ENCODE peak calls at places on chromosomes 16 and 17, in four cellular contexts. One of them, this sample, is unnamed.

GRCh38 chr16:58499615-58500328 is at the start of gene NDRG4:
- DNase-seq in CD4-positive, alpha-beta T cell: peak; percentile 16
- DNase-seq in fibroblast of pulmonary artery: peak; percentile 91
- DNase-seq in OCI-LY7: peak; percentile 87
- DNase-seq in this sample: peak; percentile 43

GRCh38 chr16:3013491-3013951 is 798 bp downstream of the CLDN9 start:
- DNase-seq in CD4-positive, alpha-beta T cell: no peak
- DNase-seq in fibroblast of pulmonary artery: no peak
- DNase-seq in OCI-LY7: no peak
- DNase-seq in this sample: no peak

GRCh38 chr17:7997186-7997585 is 5.2 kb upstream of the GUCY2D start:
- DNase-seq in CD4-positive, alpha-beta T cell: peak; percentile 22
- DNase-seq in fibroblast of pulmonary artery: peak; percentile 51
- DNase-seq in OCI-LY7: peak; percentile 81
- DNase-seq in this sample: no peak

GRCh38 chr17:2874211-2874686 is 78.0 kb downstream of the RAP1GAP2 start:
- DNase-seq in CD4-positive, alpha-beta T cell: no peak
- DNase-seq in fibroblast of pulmonary artery: no peak
- DNase-seq in OCI-LY7: no peak
- DNase-seq in this sample: no peak

GRCh38 chr17:60406887-60407286 is 15.0 kb upstream of the USP32 start:
- DNase-seq in CD4-positive, alpha-beta T cell: no peak
- DNase-seq in fibroblast of pulmonary artery: no peak
- DNase-seq in OCI-LY7: no peak
- DNase-seq in this sample: no peak

GRCh38 chr17:43024407-43025289 is at the start of gene RND2:
- DNase-seq in CD4-positive, alpha-beta T cell: peak; percentile 70
- DNase-seq in fibroblast of pulmonary artery: peak; percentile 96
- DNase-seq in OCI-LY7: peak; percentile 93
- DNase-seq in this sample: peak; percentile 55

GRCh38 chr17:58331815-58332719 is 3.5 kb upstream of the TSPOAP1 start:
- DNase-seq in CD4-positive, alpha-beta T cell: peak; percentile 92
- DNase-seq in fibroblast of pulmonary artery: no peak
- DNase-seq in OCI-LY7: peak; percentile 98
- DNase-seq in this sample: peak; percentile 85

GRCh38 chr17:35289222-35289621 is 46.4 kb downstream of the SLFN5 start:
- DNase-seq in CD4-positive, alpha-beta T cell: no peak
- DNase-seq in fibroblast of pulmonary artery: no peak
- DNase-seq in OCI-LY7: no peak
- DNase-seq in this sample: no peak

GRCh38 chr16:83051451-83051850 is 424.7 kb downstream of the CDH13 start:
- DNase-seq in CD4-positive, alpha-beta T cell: no peak
- DNase-seq in fibroblast of pulmonary artery: no peak
- DNase-seq in OCI-LY7: no peak
- DNase-seq in this sample: no peak

GRCh38 chr17:46977348-46977747 is 1.7 kb downstream of the RPRML start:
- DNase-seq in CD4-positive, alpha-beta T cell: no peak
- DNase-seq in fibroblast of pulmonary artery: peak; percentile 39
- DNase-seq in OCI-LY7: peak; percentile 72
- DNase-seq in this sample: no peak

GRCh38 chr16:10126686-10127085 is 55.5 kb downstream of the GRIN2A start:
- DNase-seq in CD4-positive, alpha-beta T cell: no peak
- DNase-seq in fibroblast of pulmonary artery: peak; percentile 3
- DNase-seq in OCI-LY7: no peak
- DNase-seq in this sample: no peak

GRCh38 chr16:78684040-78684611 is 584.7 kb downstream of the WWOX start:
- DNase-seq in CD4-positive, alpha-beta T cell: no peak
- DNase-seq in fibroblast of pulmonary artery: peak; percentile 86
- DNase-seq in OCI-LY7: no peak
- DNase-seq in this sample: no peak

GRCh38 chr17:57569860-57570259 is 175.2 kb downstream of the CCDC182 start:
- DNase-seq in CD4-positive, alpha-beta T cell: no peak
- DNase-seq in fibroblast of pulmonary artery: no peak
- DNase-seq in OCI-LY7: no peak
- DNase-seq in this sample: no peak

GRCh38 chr16:12027091-12027490 is 50.6 kb downstream of the SNX29 start:
- DNase-seq in CD4-positive, alpha-beta T cell: no peak
- DNase-seq in fibroblast of pulmonary artery: no peak
- DNase-seq in OCI-LY7: peak; percentile 18
- DNase-seq in this sample: no peak

GRCh38 chr16:67661864-67662652 is 1.3 kb downstream of the PARD6A start:
- DNase-seq in CD4-positive, alpha-beta T cell: no peak
- DNase-seq in fibroblast of pulmonary artery: no peak
- DNase-seq in OCI-LY7: no peak
- DNase-seq in this sample: no peak

GRCh38 chr17:78997231-78997741 is 12.3 kb downstream of the CANT1 start:
- DNase-seq in CD4-positive, alpha-beta T cell: no peak
- DNase-seq in fibroblast of pulmonary artery: no peak
- DNase-seq in OCI-LY7: no peak
- DNase-seq in this sample: no peak

GRCh38 chr16:1036121-1036520 is 36.4 kb upstream of the SSTR5 start:
- DNase-seq in CD4-positive, alpha-beta T cell: no peak
- DNase-seq in fibroblast of pulmonary artery: no peak
- DNase-seq in OCI-LY7: no peak
- DNase-seq in this sample: no peak

GRCh38 chr17:37732313-37732712 is 12.5 kb downstream of the HNF1B start:
- DNase-seq in CD4-positive, alpha-beta T cell: no peak
- DNase-seq in fibroblast of pulmonary artery: no peak
- DNase-seq in OCI-LY7: no peak
- DNase-seq in this sample: no peak

GRCh38 chr16:20401475-20402016 is 3.0 kb downstream of the PDILT start:
- DNase-seq in CD4-positive, alpha-beta T cell: no peak
- DNase-seq in fibroblast of pulmonary artery: no peak
- DNase-seq in OCI-LY7: no peak
- DNase-seq in this sample: no peak

GRCh38 chr17:4988168-4988567 is 693 bp upstream of the CAMTA2 start:
- DNase-seq in CD4-positive, alpha-beta T cell: no peak
- DNase-seq in fibroblast of pulmonary artery: no peak
- DNase-seq in OCI-LY7: peak; percentile 47
- DNase-seq in this sample: no peak

GRCh38 chr17:83200231-83200699 is 120.9 kb downstream of the METRNL start:
- DNase-seq in CD4-positive, alpha-beta T cell: peak; percentile 26
- DNase-seq in fibroblast of pulmonary artery: no peak
- DNase-seq in OCI-LY7: no peak
- DNase-seq in this sample: no peak

GRCh38 chr16:75402821-75403475 is 30.4 kb downstream of the CFDP1 start:
- DNase-seq in CD4-positive, alpha-beta T cell: no peak
- DNase-seq in fibroblast of pulmonary artery: peak; percentile 72
- DNase-seq in OCI-LY7: peak; percentile 42
- DNase-seq in this sample: no peak

GRCh38 chr16:87316450-87316922 is 706 bp downstream of the C16orf95 start:
- DNase-seq in CD4-positive, alpha-beta T cell: no peak
- DNase-seq in fibroblast of pulmonary artery: no peak
- DNase-seq in OCI-LY7: no peak
- DNase-seq in this sample: no peak

GRCh38 chr16:30535106-30535776 is 583 bp upstream of the ZNF747 start:
- DNase-seq in CD4-positive, alpha-beta T cell: no peak
- DNase-seq in fibroblast of pulmonary artery: no peak
- DNase-seq in OCI-LY7: peak; percentile 59
- DNase-seq in this sample: no peak

GRCh38 chr16:23252310-23252709 is 49.8 kb upstream of the SCNN1B start:
- DNase-seq in CD4-positive, alpha-beta T cell: no peak
- DNase-seq in fibroblast of pulmonary artery: no peak
- DNase-seq in OCI-LY7: no peak
- DNase-seq in this sample: no peak

GRCh38 chr17:80080081-80080480 is 21.3 kb upstream of the GAA start:
- DNase-seq in CD4-positive, alpha-beta T cell: no peak
- DNase-seq in fibroblast of pulmonary artery: peak; percentile 21
- DNase-seq in OCI-LY7: no peak
- DNase-seq in this sample: no peak

GRCh38 chr17:79563237-79564013 is 47.4 kb downstream of the RBFOX3 start:
- DNase-seq in CD4-positive, alpha-beta T cell: no peak
- DNase-seq in fibroblast of pulmonary artery: peak; percentile 17
- DNase-seq in OCI-LY7: no peak
- DNase-seq in this sample: no peak

GRCh38 chr16:87037012-87037411 is 280.2 kb downstream of the C16orf95 start:
- DNase-seq in CD4-positive, alpha-beta T cell: no peak
- DNase-seq in fibroblast of pulmonary artery: no peak
- DNase-seq in OCI-LY7: no peak
- DNase-seq in this sample: no peak

GRCh38 chr16:67961551-67961957 is 6.9 kb downstream of the SLC12A4 start:
- DNase-seq in CD4-positive, alpha-beta T cell: no peak
- DNase-seq in fibroblast of pulmonary artery: no peak
- DNase-seq in OCI-LY7: no peak
- DNase-seq in this sample: no peak

GRCh38 chr17:45414997-45415881 is 17.4 kb downstream of the ARHGAP27 start:
- DNase-seq in CD4-positive, alpha-beta T cell: no peak
- DNase-seq in fibroblast of pulmonary artery: no peak
- DNase-seq in OCI-LY7: no peak
- DNase-seq in this sample: no peak

GRCh38 chr17:7281953-7282751 is 634 bp downstream of the SLC2A4 start:
- DNase-seq in CD4-positive, alpha-beta T cell: no peak
- DNase-seq in fibroblast of pulmonary artery: no peak
- DNase-seq in OCI-LY7: no peak
- DNase-seq in this sample: no peak

GRCh38 chr16:15971435-15971805 is 22.0 kb downstream of the ABCC1 start:
- DNase-seq in CD4-positive, alpha-beta T cell: no peak
- DNase-seq in fibroblast of pulmonary artery: no peak
- DNase-seq in OCI-LY7: no peak
- DNase-seq in this sample: no peak

GRCh38 chr16:69195371-69196029 is 8.5 kb downstream of the SNTB2 start:
- DNase-seq in CD4-positive, alpha-beta T cell: no peak
- DNase-seq in fibroblast of pulmonary artery: no peak
- DNase-seq in OCI-LY7: no peak
- DNase-seq in this sample: no peak

GRCh38 chr16:79597775-79598174 is 2.8 kb downstream of the MAF start:
- DNase-seq in CD4-positive, alpha-beta T cell: no peak
- DNase-seq in fibroblast of pulmonary artery: no peak
- DNase-seq in OCI-LY7: no peak
- DNase-seq in this sample: no peak

GRCh38 chr16:59459811-59460210 is 725.7 kb upstream of the GOT2 start:
- DNase-seq in CD4-positive, alpha-beta T cell: no peak
- DNase-seq in fibroblast of pulmonary artery: peak; percentile 12
- DNase-seq in OCI-LY7: no peak
- DNase-seq in this sample: no peak

GRCh38 chr16:88439706-88440105 is 13.4 kb upstream of the ZFPM1 start:
- DNase-seq in CD4-positive, alpha-beta T cell: no peak
- DNase-seq in fibroblast of pulmonary artery: no peak
- DNase-seq in OCI-LY7: no peak
- DNase-seq in this sample: no peak

GRCh38 chr17:76051571-76051970 is 20.7 kb downstream of the SRP68 start:
- DNase-seq in CD4-positive, alpha-beta T cell: no peak
- DNase-seq in fibroblast of pulmonary artery: no peak
- DNase-seq in OCI-LY7: no peak
- DNase-seq in this sample: no peak

GRCh38 chr17:76051071-76051467 is 21.2 kb downstream of the SRP68 start:
- DNase-seq in CD4-positive, alpha-beta T cell: no peak
- DNase-seq in fibroblast of pulmonary artery: no peak
- DNase-seq in OCI-LY7: no peak
- DNase-seq in this sample: no peak

GRCh38 chr17:76054112-76054476 is 18.2 kb downstream of the SRP68 start:
- DNase-seq in CD4-positive, alpha-beta T cell: no peak
- DNase-seq in fibroblast of pulmonary artery: peak; percentile 19
- DNase-seq in OCI-LY7: no peak
- DNase-seq in this sample: no peak

GRCh38 chr17:76053230-76054111 is 18.8 kb downstream of the SRP68 start:
- DNase-seq in CD4-positive, alpha-beta T cell: no peak
- DNase-seq in fibroblast of pulmonary artery: peak; percentile 75
- DNase-seq in OCI-LY7: no peak
- DNase-seq in this sample: no peak

DNA sequence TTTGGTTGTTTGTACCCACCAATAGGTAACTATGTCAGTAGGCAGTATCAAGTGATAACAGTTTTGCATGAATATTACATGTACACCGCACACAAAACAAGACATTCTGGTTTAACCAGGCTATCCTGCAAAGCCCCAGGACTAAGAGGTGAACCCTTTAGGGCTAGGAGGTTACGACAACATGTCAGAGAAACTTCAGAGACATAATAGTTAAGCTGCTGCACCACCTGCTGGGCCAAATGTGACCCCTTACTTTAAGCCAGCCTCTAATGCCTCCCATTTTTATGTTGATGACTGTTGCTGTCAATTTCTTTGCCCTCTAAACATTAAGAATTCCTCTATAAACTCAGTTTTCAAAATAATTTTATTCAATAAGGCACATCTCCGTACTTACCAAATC is 15.4 kb downstream of the SRP68 start:
- DNase-seq in CD4-positive, alpha-beta T cell: no peak
- DNase-seq in fibroblast of pulmonary artery: no peak
- DNase-seq in OCI-LY7: peak; percentile 28
- DNase-seq in this sample: no peak
- TF ChIP-seq CTCF in CD4-positive, alpha-beta T cell: no peak
- TF ChIP-seq CTCF in fibroblast of pulmonary artery: no peak
- TF ChIP-seq CTCF in OCI-LY7: peak; percentile 64
- TF ChIP-seq CTCF in this sample: no peak

GRCh38 chr17:44409309-44410028 is 20.0 kb upstream of the ITGA2B start:
- DNase-seq in CD4-positive, alpha-beta T cell: no peak
- DNase-seq in fibroblast of pulmonary artery: no peak
- DNase-seq in OCI-LY7: no peak
- DNase-seq in this sample: no peak
- TF ChIP-seq CTCF in CD4-positive, alpha-beta T cell: no peak
- TF ChIP-seq CTCF in fibroblast of pulmonary artery: no peak
- TF ChIP-seq CTCF in OCI-LY7: no peak
- TF ChIP-seq CTCF in this sample: peak; percentile 45

DNA sequence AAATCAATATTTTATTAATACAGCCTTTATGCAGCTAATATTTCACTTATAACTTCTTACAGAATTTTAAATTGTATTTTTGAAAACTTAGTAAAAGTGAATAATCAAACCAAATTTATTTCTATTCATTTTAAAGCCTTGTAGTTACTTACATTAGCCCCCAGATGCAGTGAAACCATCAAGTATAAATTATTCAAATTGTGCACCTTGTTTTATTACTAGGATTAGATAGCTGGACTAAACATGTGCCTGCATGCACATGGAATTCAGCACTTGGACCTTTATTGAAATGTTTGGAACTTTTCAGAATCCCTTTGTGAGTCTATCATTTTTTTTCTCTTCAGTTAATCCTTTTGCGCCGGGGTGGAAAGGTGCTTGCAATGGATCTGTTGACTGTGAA is 4.7 kb downstream of the ZPBP2 start:
- DNase-seq in CD4-positive, alpha-beta T cell: no peak
- DNase-seq in fibroblast of pulmonary artery: peak; percentile 33
- DNase-seq in OCI-LY7: no peak
- DNase-seq in this sample: no peak
- TF ChIP-seq CTCF in CD4-positive, alpha-beta T cell: peak; percentile 47
- TF ChIP-seq CTCF in fibroblast of pulmonary artery: peak; percentile 32
- TF ChIP-seq CTCF in OCI-LY7: no peak
- TF ChIP-seq CTCF in this sample: no peak

GRCh38 chr16:50506543-50506937 is 41.7 kb upstream of the NKD1 start:
- DNase-seq in CD4-positive, alpha-beta T cell: no peak
- DNase-seq in fibroblast of pulmonary artery: no peak
- DNase-seq in OCI-LY7: no peak
- DNase-seq in this sample: no peak
- TF ChIP-seq CTCF in CD4-positive, alpha-beta T cell: no peak
- TF ChIP-seq CTCF in fibroblast of pulmonary artery: no peak
- TF ChIP-seq CTCF in OCI-LY7: no peak
- TF ChIP-seq CTCF in this sample: no peak

GRCh38 chr16:85637808-85638186 is 24.7 kb downstream of the GSE1 start:
- DNase-seq in CD4-positive, alpha-beta T cell: no peak
- DNase-seq in fibroblast of pulmonary artery: no peak
- DNase-seq in OCI-LY7: no peak
- DNase-seq in this sample: no peak
- TF ChIP-seq CTCF in CD4-positive, alpha-beta T cell: no peak
- TF ChIP-seq CTCF in fibroblast of pulmonary artery: no peak
- TF ChIP-seq CTCF in OCI-LY7: no peak
- TF ChIP-seq CTCF in this sample: no peak